ENCODE peak calls at places on chromosome 2, in five cellular contexts. D is tibial nerve, G is upper lobe of right lung, S is spleen, I is cardiac muscle cell. E is an unnamed sample. For H3K9me3 and H3K27me3, the result is how much of the 10 kb centered on the place peaks cover.

GRCh38 chr2:97664636-97664970 is 759 bp upstream of the ACTR1B start:
- DNase-seq in S (no peak), D (no peak), I (no peak), G (no peak), E (no peak)

GRCh38 chr2:99771691-99772333 is 282.0 kb upstream of the REV1 start:
- DNase-seq in S (peak), G (peak), D (no peak), I (no peak), E (no peak)

GRCh38 chr2:205934443-205934842 is 151.5 kb downstream of the INO80D start:
- DNase-seq in I (no peak), D (no peak), S (no peak), G (no peak), E (no peak)

GRCh38 chr2:24806660-24807036 is 13.4 kb downstream of the CENPO start:
- DNase-seq in S (no peak), D (no peak), I (no peak), G (no peak), E (no peak)

GRCh38 chr2:71937401-71937800 is 210.3 kb downstream of the CYP26B1 start:
- DNase-seq in D (no peak), I (no peak), G (no peak), S (no peak), E (no peak)

GRCh38 chr2:60961457-60961856 is 56.1 kb upstream of the PEX13 start:
- DNase-seq in G (no peak), D (no peak), S (no peak), I (no peak), E (no peak)

GRCh38 chr2:228689049-228689448 is 507.6 kb upstream of the SPHKAP start:
- DNase-seq in S (no peak), I (peak), D (no peak), G (no peak), E (peak)

GRCh38 chr2:19851116-19851515 is 50.7 kb downstream of the TTC32 start:
- DNase-seq in D (no peak), S (no peak), G (no peak), I (no peak), E (no peak)

GRCh38 chr2:175251425-175252041 is 70.0 kb upstream of the ATP5MC3 start:
- DNase-seq in S (no peak), I (peak), G (no peak), D (no peak), E (peak)

GRCh38 chr2:211396815-211397214 is 840.4 kb downstream of the CPS1 start:
- DNase-seq in D (no peak), G (no peak), I (no peak), S (no peak), E (no peak)

GRCh38 chr2:23596316-23596885 is 211.4 kb downstream of the KLHL29 start:
- DNase-seq in D (no peak), I (no peak), S (no peak), G (no peak), E (peak)

GRCh38 chr2:163600801-163601200 is 135.0 kb downstream of the FIGN start:
- DNase-seq in G (no peak), S (no peak), D (no peak), I (no peak), E (no peak)

GRCh38 chr2:71672011-71672639 is 218.8 kb downstream of the DYSF start:
- DNase-seq in S (peak), G (peak), I (peak), D (no peak), E (no peak)

GRCh38 chr2:230077851-230078547 is 9.3 kb upstream of the SLC16A14 start:
- DNase-seq in G (no peak), D (no peak), I (no peak), S (no peak), E (no peak)

GRCh38 chr2:202632682-202633081 is 2.1 kb upstream of the FAM117B start:
- DNase-seq in I (no peak), G (no peak), S (no peak), D (no peak), E (peak)

GRCh38 chr2:202628646-202629213 is 6.0 kb upstream of the FAM117B start:
- DNase-seq in D (no peak), I (no peak), G (no peak), S (no peak), E (no peak)

GRCh38 chr2:202624133-202624532 is 10.6 kb upstream of the FAM117B start:
- DNase-seq in G (no peak), D (no peak), I (no peak), S (no peak), E (no peak)

GRCh38 chr2:202627042-202627441 is 7.7 kb upstream of the FAM117B start:
- DNase-seq in D (no peak), G (no peak), S (no peak), I (no peak), E (no peak)
- H3K4me3 ChIP-seq in D (no peak), G (no peak), S (no peak), I (no peak), E (no peak)

DNA sequence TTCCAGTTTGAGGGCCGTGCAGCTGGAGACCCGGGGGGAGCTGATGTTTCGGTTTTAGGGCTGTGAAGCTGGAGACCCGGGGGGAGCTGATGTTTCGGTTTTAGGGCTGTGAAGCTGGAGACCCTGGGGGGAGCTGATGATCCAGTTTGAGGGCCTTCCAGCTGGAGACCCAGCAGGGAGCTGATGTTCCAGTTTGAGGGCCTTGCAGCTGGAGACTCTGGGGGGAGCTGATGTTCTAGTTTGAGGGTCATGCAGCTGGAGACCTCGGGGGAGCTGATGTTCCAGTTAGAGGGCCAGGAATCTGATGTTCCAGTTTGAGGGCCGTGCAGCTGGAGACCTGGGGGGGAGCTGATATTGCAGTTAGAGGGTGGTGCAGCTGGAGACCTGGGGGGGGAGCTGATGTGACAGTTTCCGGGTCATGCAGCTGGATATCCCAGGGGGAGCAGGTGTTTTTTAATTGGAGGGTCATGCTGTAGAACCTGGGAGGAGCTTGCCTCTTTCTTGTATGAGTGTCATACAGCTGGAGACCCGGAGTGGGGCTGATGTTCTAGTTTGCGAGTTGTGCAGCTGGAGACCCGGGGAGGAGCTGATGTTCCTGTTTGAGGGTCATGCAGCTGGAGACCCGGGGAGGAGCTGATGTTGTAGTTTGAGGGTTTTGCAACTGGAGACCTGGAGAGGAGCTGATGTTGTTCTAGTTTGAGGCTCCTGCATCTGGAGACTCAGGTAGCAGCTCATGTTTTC is 153.2 kb downstream of the RTP5 start:
- DNase-seq in D (no peak), I (no peak), S (peak), G (peak), E (no peak)
- H3K9me3 ChIP-seq in D (under half), I (under half), S (under half), G (under half), E (under half)

DNA sequence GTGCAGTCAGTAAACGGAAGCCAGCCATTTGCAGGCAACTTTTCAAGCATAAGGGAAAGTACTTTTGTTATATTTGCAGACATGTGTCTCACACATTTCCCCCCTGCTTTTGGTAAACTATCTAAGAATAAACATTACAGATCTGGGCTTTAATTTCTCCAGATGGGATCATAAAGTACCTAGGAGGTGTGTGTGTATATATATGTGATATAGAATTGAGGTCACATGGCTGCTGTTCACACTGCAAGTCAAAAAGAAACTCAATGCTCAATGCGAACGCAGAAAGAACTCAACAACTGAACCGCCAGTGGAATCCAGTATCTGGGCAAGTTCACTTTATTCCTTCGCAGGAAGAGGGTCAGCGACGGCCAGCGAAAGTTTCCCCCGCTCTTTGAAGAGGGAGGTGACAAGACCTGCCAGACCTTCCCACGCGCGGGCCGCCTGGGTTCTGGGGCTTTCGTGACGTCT is 17.7 kb downstream of the POU3F3 start:
- DNase-seq in S (no peak), G (no peak), I (no peak), D (no peak), E (no peak)
- H3K27me3 ChIP-seq in S (half or more), G (half or more), I (half or more), D (under half), E (half or more)

GRCh38 chr2:130183500-130184373 is 1.7 kb downstream of the MZT2B start:
- DNase-seq in G (no peak), D (no peak), S (peak), I (no peak), E (peak)
- H3K4me3 ChIP-seq in G (no peak), D (no peak), S (peak), I (no peak), E (peak)

DNA sequence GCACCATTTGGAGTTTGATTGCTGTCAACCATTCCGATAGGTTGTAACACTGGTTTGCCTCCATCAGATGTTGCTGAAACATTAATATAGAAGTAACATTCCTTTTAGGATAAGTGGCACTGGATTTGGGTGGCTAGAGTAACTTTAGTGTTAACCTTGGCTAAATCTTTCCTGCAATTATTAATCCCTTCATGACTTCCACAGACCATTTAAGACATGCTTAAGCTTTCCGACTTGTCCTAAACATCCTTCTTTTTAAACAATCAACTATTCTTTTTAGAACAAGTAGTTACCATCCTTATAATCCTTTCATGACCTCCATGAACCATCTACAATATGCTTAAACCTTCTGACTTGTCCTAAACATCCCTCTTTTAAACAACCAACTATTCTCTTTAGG is 465.5 kb downstream of the DCDC2C start:
- DNase-seq in S (no peak), I (no peak), D (no peak), G (no peak), E (no peak)
- H3K9me3 ChIP-seq in S (under half), I (under half), D (under half), G (under half), E (under half)

DNA sequence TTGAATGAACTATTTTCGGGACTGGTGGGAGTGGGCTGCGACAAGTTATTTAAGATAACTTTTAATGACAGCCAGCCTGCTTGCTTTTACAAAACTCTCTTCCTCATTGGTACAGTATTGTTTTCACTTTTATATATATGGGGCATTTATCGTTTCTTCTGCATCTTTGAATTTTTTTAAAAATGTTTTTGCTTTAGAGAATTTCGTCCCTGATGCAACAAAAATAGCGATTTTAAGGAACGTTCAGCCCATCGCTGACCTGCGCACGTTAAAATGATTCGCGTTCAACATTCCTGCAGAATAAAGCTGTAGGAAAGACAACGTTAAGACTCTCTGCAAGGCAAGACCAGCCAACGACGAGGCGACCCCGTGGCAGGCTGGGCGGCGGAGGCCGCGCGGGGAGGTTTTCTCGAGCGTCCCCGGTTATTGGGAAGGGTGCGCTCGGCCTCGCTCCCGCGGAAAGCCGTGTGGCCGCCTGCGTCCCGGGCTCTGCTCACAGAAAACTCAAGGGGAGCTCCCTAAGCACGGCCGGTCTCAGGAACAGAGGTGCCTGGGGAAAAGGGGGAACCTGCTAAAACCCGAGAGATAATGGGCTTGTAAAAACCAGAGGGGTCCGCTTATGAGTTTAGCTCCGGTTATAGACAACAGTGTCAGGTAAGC is 3.0 kb downstream of the PAX8 start:
- DNase-seq in D (no peak), S (no peak), G (no peak), I (no peak), E (no peak)
- H3K27me3 ChIP-seq in D (under half), S (half or more), G (half or more), I (half or more), E (under half)

GRCh38 chr2:42492691-42493467 is 903 bp downstream of the KCNG3 start:
- DNase-seq in G (peak), S (peak), D (no peak), I (peak), E (no peak)
- H3K4me3 ChIP-seq in G (peak), S (peak), D (peak), I (peak), E (no peak)